ENCODE peak calls at places on chromosomes 13 and 19, in four cellular contexts. N is AG10803, X is activated B cell treated with CpG ODN at 0.5 μM for 24 hours, J is tibial artery. K is an unnamed sample.

GRCh38 chr19:1172353-1173159 is 1.5 kb downstream of the SBNO2 start:
- DNase-seq in N (peak), J (peak), X (no peak), K (peak)

GRCh38 chr13:107585466-107585865 is 629.9 kb downstream of the LIG4 start:
- DNase-seq in N (peak), X (no peak), J (no peak), K (peak)

GRCh38 chr19:45146251-45146650 is 14.5 kb downstream of the NKPD1 start:
- DNase-seq in X (no peak), J (no peak), N (no peak), K (no peak)

GRCh38 chr19:55688422-55689218 is 13.6 kb downstream of the EPN1 start:
- DNase-seq in X (no peak), J (no peak), N (no peak), K (no peak)

GRCh38 chr19:40990972-40991381 is at the start of gene CYP2B6:
- DNase-seq in J (no peak), N (no peak), X (no peak), K (no peak)

GRCh38 chr19:52219611-52220010 is 29.8 kb downstream of the PPP2R1A start:
- DNase-seq in N (no peak), J (no peak), X (no peak), K (no peak)

GRCh38 chr13:29684441-29684840 is 89.0 kb upstream of the SLC7A1 start:
- DNase-seq in J (no peak), N (peak), X (no peak), K (peak)

GRCh38 chr19:11861301-11861700 is 12.8 kb downstream of the ZNF439 start:
- DNase-seq in N (no peak), X (no peak), J (no peak), K (no peak)

GRCh38 chr13:107734891-107735620 is 480.3 kb downstream of the LIG4 start:
- DNase-seq in X (no peak), N (no peak), J (no peak), K (no peak)

GRCh38 chr19:53969366-53969765 is 6.6 kb downstream of the CACNG8 start:
- DNase-seq in J (no peak), X (no peak), N (no peak), K (no peak)

GRCh38 chr19:51891193-51891747 is 3.5 kb upstream of the ZNF577 start:
- DNase-seq in X (no peak), J (no peak), N (no peak), K (peak)

GRCh38 chr13:74132768-74133656 is 1.2 kb downstream of the KLF12 start:
- DNase-seq in J (peak), N (peak), X (peak), K (peak)

GRCh38 chr13:24719139-24719538 is 38.9 kb downstream of the ATP12A start:
- DNase-seq in N (no peak), X (no peak), J (no peak), K (no peak)

GRCh38 chr13:112819816-112820215 is 130.0 kb downstream of the ATP11A start:
- DNase-seq in N (no peak), J (no peak), X (no peak), K (no peak)

GRCh38 chr13:95146486-95146885 is 154.8 kb downstream of the ABCC4 start:
- DNase-seq in N (peak), X (no peak), J (no peak), K (no peak)

GRCh38 chr13:75779393-75779792 is 143.3 kb downstream of the LMO7 start:
- DNase-seq in N (no peak), X (no peak), J (no peak), K (no peak)

GRCh38 chr19:32388393-32388724 is 17.2 kb upstream of the DPY19L3 start:
- DNase-seq in N (no peak), J (no peak), X (no peak), K (no peak)

GRCh38 chr19:41697198-41697855 is 9.3 kb upstream of the CEACAM7 start:
- DNase-seq in J (no peak), N (no peak), X (peak), K (no peak)

GRCh38 chr19:47417746-47418594 is 1.4 kb downstream of the MEIS3 start:
- DNase-seq in N (no peak), X (no peak), J (no peak), K (peak)

GRCh38 chr19:3984584-3984907 is 717 bp downstream of the EEF2 start:
- DNase-seq in J (no peak), X (no peak), N (no peak), K (no peak)

GRCh38 chr19:33302175-33302973 is at the start of gene CEBPA:
- DNase-seq in J (peak), N (peak), X (peak), K (peak)

GRCh38 chr19:53991224-53992113 is at the start of gene CACNG6:
- DNase-seq in J (no peak), X (no peak), N (no peak), K (peak)

GRCh38 chr13:106466691-106467405 is 68.6 kb downstream of the EFNB2 start:
- DNase-seq in J (no peak), N (no peak), X (no peak), K (no peak)

GRCh38 chr13:112431734-112432133 is 55.6 kb downstream of the SPACA7 start:
- DNase-seq in J (no peak), N (no peak), X (no peak), K (no peak)

GRCh38 chr19:7932276-7932929 is 6.5 kb upstream of the CTXN1 start:
- DNase-seq in X (no peak), J (no peak), N (no peak), K (no peak)

GRCh38 chr13:23473236-23473635 is 39.7 kb upstream of the SACS start:
- DNase-seq in J (no peak), X (no peak), N (peak), K (no peak)

GRCh38 chr13:43946281-43946680 is 66.6 kb downstream of the LACC1 start:
- DNase-seq in J (no peak), X (no peak), N (no peak), K (no peak)

GRCh38 chr19:42419309-42419708 is 7.9 kb downstream of the LIPE start:
- DNase-seq in N (no peak), X (no peak), J (no peak), K (no peak)

GRCh38 chr13:26759907-26760834 is at the start of gene GPR12:
- DNase-seq in J (no peak), N (peak), X (no peak), K (peak)

GRCh38 chr13:92265408-92265807 is 867.0 kb downstream of the GPC5 start:
- DNase-seq in X (no peak), J (no peak), N (no peak), K (no peak)

GRCh38 chr19:10421240-10421948 is 1.1 kb downstream of the PDE4A start:
- DNase-seq in X (no peak), N (no peak), J (no peak), K (no peak)

GRCh38 chr13:25575562-25575961 is 203.8 kb downstream of the ATP8A2 start:
- DNase-seq in N (no peak), X (no peak), J (no peak), K (no peak)

GRCh38 chr19:35785087-35785627 is 9.8 kb downstream of the ARHGAP33 start:
- DNase-seq in J (no peak), X (no peak), N (no peak), K (no peak)

GRCh38 chr19:28307460-28307859 is 905.5 kb downstream of the UQCRFS1 start:
- DNase-seq in N (peak), X (no peak), J (no peak), K (peak)

GRCh38 chr13:43963726-43964125 is 84.0 kb downstream of the LACC1 start:
- DNase-seq in X (no peak), J (no peak), N (no peak), K (no peak)

GRCh38 chr19:58372311-58373133 is 8.3 kb downstream of the ZNF837 start:
- DNase-seq in J (no peak), N (no peak), X (no peak), K (peak)

GRCh38 chr19:56174550-56174949 is 1.3 kb upstream of the GALP start:
- DNase-seq in X (no peak), J (no peak), N (no peak), K (no peak)

GRCh38 chr13:109787135-109787954 is 962 bp upstream of the IRS2 start:
- DNase-seq in X (peak), N (peak), J (no peak), K (peak)

K was measured in GM23248.